ENCODE peak calls at places on chromosomes 12 and 14, in four cellular contexts. One of them, this sample, is unnamed.

GRCh38 chr14:92511472-92512247 is 1.9 kb upstream of the RIN3 start:
- DNase-seq in A673: peak; percentile 64
- DNase-seq in AG09319: peak; percentile 78
- DNase-seq in foreskin fibroblast: peak; percentile 92
- DNase-seq in this sample: peak; percentile 87

GRCh38 chr12:86727151-86727550 is 471.0 kb upstream of the MGAT4C start:
- DNase-seq in A673: no peak
- DNase-seq in AG09319: no peak
- DNase-seq in foreskin fibroblast: peak; percentile 75
- DNase-seq in this sample: peak; percentile 72

GRCh38 chr12:98503593-98504367 is 11.6 kb upstream of the TMPO start:
- DNase-seq in A673: peak; percentile 95
- DNase-seq in AG09319: peak; percentile 86
- DNase-seq in foreskin fibroblast: peak; percentile 98
- DNase-seq in this sample: peak; percentile 92

GRCh38 chr12:48442191-48442828 is 30.0 kb upstream of the ANP32D start:
- DNase-seq in A673: no peak
- DNase-seq in AG09319: no peak
- DNase-seq in foreskin fibroblast: no peak
- DNase-seq in this sample: no peak

GRCh38 chr12:27822076-27822712 is 42.2 kb upstream of the MANSC4 start:
- DNase-seq in A673: no peak
- DNase-seq in AG09319: peak; percentile 12
- DNase-seq in foreskin fibroblast: peak; percentile 88
- DNase-seq in this sample: peak; percentile 92

GRCh38 chr14:55191881-55192616 is 664 bp upstream of the DLGAP5 start:
- DNase-seq in A673: no peak
- DNase-seq in AG09319: no peak
- DNase-seq in foreskin fibroblast: no peak
- DNase-seq in this sample: no peak

GRCh38 chr12:65511134-65511912 is 232.8 kb downstream of the MSRB3 start:
- DNase-seq in A673: peak; percentile 91
- DNase-seq in AG09319: no peak
- DNase-seq in foreskin fibroblast: no peak
- DNase-seq in this sample: no peak

GRCh38 chr12:67352682-67353081 is 83.5 kb downstream of the CAND1 start:
- DNase-seq in A673: no peak
- DNase-seq in AG09319: no peak
- DNase-seq in foreskin fibroblast: no peak
- DNase-seq in this sample: no peak

GRCh38 chr14:68143341-68143807 is 323.8 kb downstream of the RAD51B start:
- DNase-seq in A673: peak; percentile 24
- DNase-seq in AG09319: peak; percentile 82
- DNase-seq in foreskin fibroblast: peak; percentile 80
- DNase-seq in this sample: peak; percentile 82

DNA sequence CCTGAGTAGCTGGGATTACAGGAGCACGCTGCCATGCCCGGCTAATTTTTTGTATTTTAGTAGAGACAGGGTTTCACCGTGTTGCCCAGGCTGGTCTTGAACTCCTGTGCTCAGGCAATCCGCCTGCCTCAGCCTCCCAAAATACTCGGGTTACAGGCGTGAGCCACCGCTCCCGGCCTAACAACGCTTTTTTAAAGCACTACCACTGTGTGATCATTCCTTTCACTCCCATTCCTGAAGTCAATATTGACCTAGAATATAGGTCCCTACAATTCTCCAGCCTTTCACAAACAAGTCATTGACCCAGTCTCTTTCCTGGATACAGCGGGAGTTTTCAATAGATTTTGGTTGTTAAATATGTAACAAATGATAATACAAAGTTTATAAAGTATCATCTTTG is 62.8 kb downstream of the KIF21A start:
- DNase-seq in A673: no peak
- DNase-seq in AG09319: no peak
- DNase-seq in foreskin fibroblast: no peak
- DNase-seq in this sample: no peak
- TF ChIP-seq CTCF in A673: no peak
- TF ChIP-seq CTCF in AG09319: no peak
- TF ChIP-seq CTCF in foreskin fibroblast: no peak
- TF ChIP-seq CTCF in this sample: no peak

DNA sequence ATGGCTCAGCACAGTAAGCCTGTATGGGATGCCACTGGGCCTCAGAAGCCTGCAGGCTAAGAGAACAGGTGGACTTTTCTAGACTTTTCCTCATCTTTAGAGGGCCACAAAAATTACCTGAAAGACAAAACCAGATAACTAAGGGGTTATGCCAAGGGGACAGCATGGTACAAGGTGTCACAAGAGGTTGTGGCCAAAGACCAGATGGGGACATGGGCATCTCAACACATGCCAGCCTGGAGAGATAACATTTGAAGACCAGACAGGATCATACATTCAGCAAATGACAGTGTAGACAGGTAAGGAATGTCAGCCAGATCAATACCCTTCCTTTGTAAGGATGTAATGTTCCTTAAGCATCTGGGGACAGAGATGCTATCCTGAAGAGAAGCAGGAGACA is 8.9 kb upstream of the CRY1 start:
- DNase-seq in A673: no peak
- DNase-seq in AG09319: no peak
- DNase-seq in foreskin fibroblast: no peak
- DNase-seq in this sample: no peak
- TF ChIP-seq CTCF in A673: no peak
- TF ChIP-seq CTCF in AG09319: no peak
- TF ChIP-seq CTCF in foreskin fibroblast: no peak
- TF ChIP-seq CTCF in this sample: no peak

DNA sequence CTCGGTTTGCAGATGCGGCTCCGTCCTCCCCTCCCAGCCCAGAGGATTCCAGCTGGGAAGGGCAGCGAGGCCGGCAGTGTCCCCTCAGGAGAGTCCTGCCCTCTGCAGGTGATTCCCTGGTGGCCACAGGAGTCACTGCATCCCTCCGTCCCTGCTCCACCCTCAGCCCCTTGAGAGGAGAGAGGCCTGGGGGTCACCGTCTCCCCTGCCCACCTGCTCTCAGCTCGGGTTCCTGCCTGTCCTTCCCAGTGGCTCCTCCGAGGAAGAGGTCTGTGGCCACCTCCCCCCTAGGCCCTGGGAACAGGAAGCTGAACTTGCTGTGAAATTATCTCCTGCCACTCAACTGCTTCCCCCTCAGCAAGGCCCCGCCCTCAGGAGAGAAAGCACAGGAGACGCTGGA is 12.9 kb upstream of the GALNT9 start:
- DNase-seq in A673: peak; percentile 38
- DNase-seq in AG09319: no peak
- DNase-seq in foreskin fibroblast: no peak
- DNase-seq in this sample: peak; percentile 27
- TF ChIP-seq CTCF in A673: peak; percentile 31
- TF ChIP-seq CTCF in AG09319: no peak
- TF ChIP-seq CTCF in foreskin fibroblast: no peak
- TF ChIP-seq CTCF in this sample: no peak

DNA sequence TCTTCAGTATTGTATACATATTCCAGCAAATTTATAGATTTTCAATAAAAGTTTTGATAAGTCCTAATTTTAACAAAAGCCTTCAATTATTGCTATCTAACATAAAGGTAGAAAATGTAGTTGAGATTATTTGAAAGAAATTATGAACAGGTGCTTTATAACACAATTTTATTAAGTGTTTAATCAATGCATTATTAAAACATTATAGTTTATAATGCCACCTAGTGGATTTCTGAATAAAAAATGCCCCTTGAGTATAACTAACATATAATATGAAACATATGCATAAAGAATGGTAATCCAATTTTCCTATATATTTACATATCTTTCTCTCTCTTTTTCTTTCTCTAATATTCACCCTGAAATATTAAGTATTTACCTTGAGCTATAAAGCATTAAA is 515.3 kb downstream of the SLC6A15 start:
- DNase-seq in A673: peak; percentile 11
- DNase-seq in AG09319: no peak
- DNase-seq in foreskin fibroblast: peak; percentile 19
- DNase-seq in this sample: peak; percentile 12
- TF ChIP-seq CTCF in A673: peak; percentile 51
- TF ChIP-seq CTCF in AG09319: peak; percentile 30
- TF ChIP-seq CTCF in foreskin fibroblast: no peak
- TF ChIP-seq CTCF in this sample: peak; percentile 36

DNA sequence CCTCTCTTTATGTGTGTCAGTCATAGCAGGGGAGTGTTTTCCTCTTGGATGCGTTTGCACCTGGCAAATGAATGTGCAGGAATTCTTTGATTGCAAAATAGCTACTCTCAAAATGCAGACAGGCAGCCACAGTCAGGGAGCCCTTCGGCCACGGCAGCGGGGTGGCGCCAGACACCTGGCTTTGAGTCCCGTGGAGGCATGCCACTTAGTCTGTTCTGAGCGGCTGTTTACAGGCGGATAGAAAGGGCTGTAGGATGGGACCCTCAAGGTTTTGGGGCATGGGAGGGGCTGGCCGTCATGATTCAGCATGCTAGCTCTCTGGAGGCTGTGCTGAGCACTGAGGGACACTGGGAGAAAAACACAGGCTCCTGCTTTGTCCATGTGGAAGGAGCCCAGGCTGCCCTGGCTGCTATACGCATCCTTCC is 117.1 kb downstream of the SLC25A47 start:
- DNase-seq in A673: peak; percentile 62
- DNase-seq in AG09319: no peak
- DNase-seq in foreskin fibroblast: peak; percentile 57
- DNase-seq in this sample: peak; percentile 89
- TF ChIP-seq CTCF in A673: peak; percentile 68
- TF ChIP-seq CTCF in AG09319: peak; percentile 66
- TF ChIP-seq CTCF in foreskin fibroblast: peak; percentile 38
- TF ChIP-seq CTCF in this sample: peak; percentile 85

GRCh38 chr12:117067638-117068037 is 31.6 kb downstream of the TESC start:
- DNase-seq in A673: no peak
- DNase-seq in AG09319: no peak
- DNase-seq in foreskin fibroblast: no peak
- DNase-seq in this sample: no peak
- TF ChIP-seq CTCF in A673: no peak
- TF ChIP-seq CTCF in AG09319: no peak
- TF ChIP-seq CTCF in foreskin fibroblast: no peak
- TF ChIP-seq CTCF in this sample: no peak

DNA sequence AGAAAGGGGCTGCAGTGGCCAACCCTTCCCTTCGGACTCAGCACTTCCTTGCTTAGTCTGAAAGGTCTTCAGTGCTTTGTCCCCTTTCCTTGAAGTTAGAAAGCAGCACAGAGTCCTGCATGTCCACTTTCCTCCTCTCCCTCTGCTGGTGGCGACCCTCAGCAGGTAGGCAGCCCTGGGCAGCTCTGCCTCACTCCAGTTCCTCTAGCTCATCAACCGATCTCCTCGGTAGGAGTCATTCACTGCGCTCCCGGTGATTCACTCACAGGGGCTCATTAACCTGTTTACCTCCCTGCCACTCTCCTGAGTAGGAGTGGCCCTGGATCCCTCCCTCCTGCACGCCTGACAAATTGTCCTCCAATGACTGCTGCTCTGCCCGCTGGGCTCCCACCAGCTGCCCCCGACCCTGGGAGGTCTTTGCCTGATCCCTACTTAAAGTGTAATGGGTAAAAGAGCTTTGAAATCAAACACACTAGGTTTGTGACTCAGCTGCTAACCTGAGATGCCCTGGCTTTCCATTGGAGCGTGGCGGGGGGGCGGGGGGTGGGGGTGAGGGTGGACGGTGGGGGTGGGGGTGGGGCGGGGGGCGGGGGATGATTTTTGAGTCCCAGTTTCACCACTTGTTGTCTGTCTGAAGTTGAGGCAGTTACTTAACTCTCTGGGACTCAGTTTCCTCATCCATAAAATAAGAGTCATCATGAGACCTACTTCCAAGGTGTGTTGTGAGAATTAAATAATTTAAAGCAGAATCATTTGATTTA is 4.2 kb downstream of the SCNN1A start:
- DNase-seq in A673: no peak
- DNase-seq in AG09319: no peak
- DNase-seq in foreskin fibroblast: peak; percentile 60
- DNase-seq in this sample: peak; percentile 96
- TF ChIP-seq CTCF in A673: no peak
- TF ChIP-seq CTCF in AG09319: peak; percentile 29
- TF ChIP-seq CTCF in foreskin fibroblast: no peak
- TF ChIP-seq CTCF in this sample: no peak

DNA sequence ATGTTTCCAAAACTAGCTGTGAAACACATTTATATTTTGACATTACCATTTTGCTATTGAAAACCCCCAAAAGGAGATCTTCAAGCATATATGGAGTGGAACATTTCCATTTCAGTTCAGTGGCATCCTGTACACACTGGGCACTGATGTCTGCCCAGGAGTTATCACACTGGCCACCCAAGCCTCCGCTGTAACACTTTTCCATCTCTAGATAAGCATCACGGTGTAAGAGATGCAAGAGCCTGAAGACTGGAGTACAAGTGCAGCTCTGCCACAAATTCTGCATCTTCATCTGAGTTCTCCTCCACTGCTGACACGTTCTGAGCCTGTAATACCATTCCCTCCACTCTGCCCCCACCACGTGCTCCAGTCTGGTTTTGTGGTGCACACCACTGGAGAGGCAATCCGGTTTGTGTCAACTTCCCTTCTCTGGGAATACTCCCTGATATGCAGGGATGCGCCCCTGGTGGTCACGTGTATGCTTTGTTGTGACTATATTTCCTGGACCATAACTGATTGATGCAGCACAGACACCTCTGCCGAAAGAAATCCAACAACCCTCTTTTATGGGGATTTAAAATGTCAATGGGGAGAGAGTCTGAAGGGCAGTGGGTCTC is 12.7 kb downstream of the SPTLC2 start:
- DNase-seq in A673: peak; percentile 53
- DNase-seq in AG09319: no peak
- DNase-seq in foreskin fibroblast: peak; percentile 34
- DNase-seq in this sample: no peak
- TF ChIP-seq CTCF in A673: peak; percentile 67
- TF ChIP-seq CTCF in AG09319: peak; percentile 28
- TF ChIP-seq CTCF in foreskin fibroblast: no peak
- TF ChIP-seq CTCF in this sample: peak; percentile 18

This sample was measured in MCF 10A.